ENCODE peak calls at places on chromosome 6, in four cellular contexts. T is HepG2, I is WTC11, Q is GM12878. S is an unnamed sample.

GRCh38 chr6:154012852-154013251 is 26.2 kb upstream of the OPRM1 start:
- DNase-seq in T (no peak), I (no peak), Q (no peak), S (no peak)

GRCh38 chr6:170244721-170245201 is 46.1 kb downstream of the DLL1 start:
- DNase-seq in T (no peak), I (peak), Q (no peak), S (no peak)

GRCh38 chr6:48068326-48069191 is 42.4 kb downstream of the PTCHD4 start:
- DNase-seq in T (no peak), I (peak), Q (no peak), S (no peak)

GRCh38 chr6:105359419-105360366 is 43.2 kb downstream of the PREP start:
- DNase-seq in T (no peak), I (no peak), Q (no peak), S (peak)

GRCh38 chr6:14046476-14047068 is 71.0 kb upstream of the CD83 start:
- DNase-seq in T (peak), I (peak), Q (no peak), S (peak)

GRCh38 chr6:85576479-85576878 is 17.2 kb downstream of the SNX14 start:
- DNase-seq in T (no peak), I (no peak), Q (no peak), S (no peak)

GRCh38 chr6:105250523-105250922 is 70.7 kb upstream of the POPDC3 start:
- DNase-seq in T (no peak), I (no peak), Q (no peak), S (no peak)

GRCh38 chr6:133945158-133945557 is 7.9 kb upstream of the TBPL1 start:
- DNase-seq in T (peak), I (peak), Q (no peak), S (no peak)

GRCh38 chr6:106411643-106412200 is 51.2 kb downstream of the CRYBG1 start:
- DNase-seq in T (no peak), I (peak), Q (no peak), S (peak)

GRCh38 chr6:11996751-11997150 is 15.4 kb upstream of the HIVEP1 start:
- DNase-seq in T (no peak), I (no peak), Q (no peak), S (no peak)

GRCh38 chr6:20846602-20847028 is 312.4 kb downstream of the CDKAL1 start:
- DNase-seq in T (no peak), I (no peak), Q (peak), S (peak)

GRCh38 chr6:113015249-113015648 is 668.1 kb downstream of the RFPL4B start:
- DNase-seq in T (no peak), I (no peak), Q (no peak), S (no peak)

GRCh38 chr6:121668259-121668658 is 232.8 kb downstream of the GJA1 start:
- DNase-seq in T (no peak), I (no peak), Q (no peak), S (no peak)

GRCh38 chr6:110513001-110513400 is 36.6 kb upstream of the SLC22A16 start:
- DNase-seq in T (no peak), I (no peak), Q (no peak), S (no peak)
- TF ChIP-seq CBFB in T (no peak), I (no peak), Q (no peak), S (no peak)

DNA sequence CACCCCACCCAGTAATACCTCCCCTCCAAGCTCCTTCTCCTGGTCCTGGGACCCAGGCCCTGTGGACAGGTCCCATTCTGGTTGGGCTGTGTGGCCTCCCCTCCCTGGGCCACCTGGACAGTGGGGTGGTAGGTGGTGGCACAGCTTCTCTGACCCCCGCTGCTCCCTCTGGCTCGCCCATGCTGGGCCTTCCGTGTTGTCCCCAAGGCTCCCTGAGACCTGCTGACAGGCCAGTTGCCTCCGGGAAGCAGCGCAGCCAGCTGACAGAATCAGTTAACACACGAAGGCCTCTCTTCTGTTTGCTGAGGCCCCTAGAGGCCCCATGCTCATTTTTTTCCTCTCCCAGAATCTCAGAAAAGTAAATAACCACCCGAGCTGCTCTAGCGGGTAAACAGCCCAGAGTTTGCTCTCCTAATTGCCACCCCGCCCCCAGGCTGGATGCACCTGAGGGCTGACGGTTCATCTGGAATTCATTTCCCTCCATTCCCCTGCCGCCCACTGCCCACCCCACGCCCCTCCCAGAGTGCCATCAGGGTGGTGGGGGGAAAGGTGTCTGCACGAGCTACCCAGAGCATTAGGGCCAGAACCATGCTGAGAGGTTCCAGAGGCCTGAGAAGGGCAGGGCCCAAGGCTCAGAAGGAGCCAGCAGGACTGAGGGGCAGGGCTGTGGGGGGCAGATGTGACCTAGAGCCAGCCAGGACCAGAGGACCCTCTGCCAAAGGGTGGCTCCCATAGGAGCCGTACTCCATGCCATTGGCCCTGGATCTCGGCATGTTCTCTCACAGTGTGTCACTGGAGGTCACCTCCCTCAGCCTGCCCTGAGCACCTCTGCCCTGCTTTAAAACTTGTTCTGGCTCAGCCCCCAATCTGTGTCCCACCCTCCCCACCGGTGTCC is 157.5 kb downstream of the GRM4 start:
- DNase-seq in T (peak), I (no peak), Q (no peak), S (no peak)
- TF ChIP-seq CBFB in T (peak), I (no peak), Q (no peak), S (no peak)

GRCh38 chr6:46288863-46289262 is 118.1 kb upstream of the ENPP5 start:
- DNase-seq in T (no peak), I (no peak), Q (no peak), S (no peak)

GRCh38 chr6:46289865-46290264 is 119.1 kb upstream of the ENPP5 start:
- DNase-seq in T (no peak), I (no peak), Q (no peak), S (no peak)

GRCh38 chr6:46290435-46290834 is 119.7 kb upstream of the ENPP5 start:
- DNase-seq in T (no peak), I (no peak), Q (no peak), S (no peak)

GRCh38 chr6:46291880-46292279 is 121.1 kb upstream of the ENPP5 start:
- DNase-seq in T (no peak), I (no peak), Q (no peak), S (no peak)

DNA sequence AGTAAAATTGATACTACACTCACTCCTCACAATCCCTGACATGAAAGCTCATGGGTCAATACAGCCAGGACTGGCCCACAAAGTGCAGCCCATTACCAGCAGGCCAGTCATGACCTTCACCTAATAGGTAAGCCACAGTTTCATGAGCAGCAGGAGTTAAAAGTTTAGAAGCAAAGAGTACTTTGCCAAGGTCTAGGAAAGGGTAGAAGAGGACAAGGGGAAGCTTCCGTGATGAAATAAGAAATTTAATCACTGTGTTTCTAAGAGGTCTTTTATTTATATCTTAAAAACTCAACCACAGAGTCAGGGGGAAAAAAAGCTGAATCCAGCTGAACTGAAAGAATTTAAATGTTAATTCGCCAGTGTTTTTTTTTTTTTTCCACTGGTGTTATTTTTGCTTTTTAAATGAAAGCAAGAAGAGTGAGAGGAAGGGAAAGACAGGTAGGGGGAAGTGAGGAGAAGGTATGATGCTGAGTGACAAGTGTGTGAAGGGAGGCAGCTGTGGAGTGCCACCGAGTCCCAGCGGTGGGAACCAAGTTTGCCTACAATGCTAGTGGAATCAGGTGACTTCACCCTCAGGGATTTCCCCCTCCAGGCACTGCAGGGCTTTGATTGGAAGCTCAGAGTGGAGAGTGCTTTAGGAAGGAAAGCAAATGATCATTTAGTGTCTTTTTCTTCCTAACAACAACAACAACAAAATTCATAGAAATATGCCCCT is 120.3 kb upstream of the ENPP5 start:
- DNase-seq in T (no peak), I (peak), Q (no peak), S (no peak)
- TF ChIP-seq CBFB in T (no peak), I (no peak), Q (no peak), S (no peak)

DNA sequence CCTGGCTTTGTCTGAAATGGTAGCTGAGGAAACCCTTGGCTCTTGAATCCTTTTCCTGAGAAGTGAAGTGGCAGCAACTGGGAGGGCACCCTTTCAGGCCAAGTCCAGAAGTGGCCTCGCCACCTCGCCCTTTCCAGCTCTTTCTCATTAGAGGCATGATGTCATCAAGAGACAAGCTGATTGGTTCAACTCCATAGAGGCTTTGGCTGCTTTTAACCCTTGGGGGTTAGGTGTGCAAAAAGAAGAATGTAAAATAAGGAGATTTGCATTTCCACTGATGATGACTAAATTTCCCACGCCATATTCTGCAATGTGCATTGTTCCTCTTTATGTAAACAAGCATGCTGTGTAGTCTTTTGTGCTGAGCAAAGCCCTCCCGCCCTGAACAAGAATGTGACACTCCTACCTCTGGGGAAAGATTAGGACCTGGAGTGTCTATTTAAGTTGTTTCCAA is 116.5 kb downstream of the TCP11 start:
- DNase-seq in T (peak), I (no peak), Q (no peak), S (peak)
- TF ChIP-seq CBFB in T (no peak), I (no peak), Q (no peak), S (no peak)

GRCh38 chr6:36559394-36559793 is 12.1 kb upstream of the STK38 start:
- DNase-seq in T (no peak), I (no peak), Q (no peak), S (no peak)
- TF ChIP-seq CBFB in T (no peak), I (no peak), Q (no peak), S (no peak)

S was measured in K562.